ENCODE peak calls at places on chromosomes 11 and 22, in nine cellular contexts. I is foreskin keratinocyte, V is sigmoid colon, X is astrocyte of the spinal cord, M is lower leg skin, N is fibroblast of lung, J is bronchial epithelial cell, H is HCT116, K is Peyer's patch. P is an unnamed sample.
A peak's percentile ranks its signal among the peaks of the same experiment; 100 is the strongest.

GRCh38 chr11:87127131-87127530 is 89.4 kb downstream of the TMEM135 start:
- DNase-seq in K (no peak), V (no peak), J (no peak), I (no peak), M (no peak), X (no peak), N (no peak), H (no peak), P (no peak)

GRCh38 chr11:46984987-46985386 is 48.4 kb downstream of the CSTPP1 start:
- DNase-seq in X (no peak), J (no peak), H (no peak), M (no peak), I (no peak), V (no peak), N (no peak), K (no peak), P (no peak)

GRCh38 chr11:63010934-63011439 is 4.7 kb downstream of the SLC22A8 start:
- DNase-seq in I (no peak), X (no peak), K (no peak), M (no peak), J (no peak), V (no peak), H (no peak), N (no peak), P (no peak)

GRCh38 chr22:28027453-28028448 is 108.7 kb upstream of the PITPNB start:
- DNase-seq in N (no peak), I (no peak), M (no peak), K (no peak), X (peak; percentile 40), J (no peak), V (peak; percentile 86), H (no peak), P (no peak)

GRCh38 chr22:19454156-19454555 is 6.6 kb upstream of the C22orf39 start:
- DNase-seq in H (no peak), M (no peak), I (no peak), K (no peak), V (no peak), X (no peak), N (no peak), J (no peak), P (no peak)

GRCh38 chr22:49614966-49615965 is 212.4 kb downstream of the BRD1 start:
- DNase-seq in I (no peak), M (no peak), V (peak; percentile 57), X (no peak), H (no peak), N (no peak), J (no peak), K (peak; percentile 40), P (no peak)

GRCh38 chr11:2886191-2886894 is 768 bp upstream of the CDKN1C start:
- DNase-seq in K (no peak), I (no peak), M (no peak), X (peak; percentile 17), V (peak; percentile 85), J (no peak), H (no peak), N (peak; percentile 35), P (peak; percentile 65)

GRCh38 chr11:73784080-73784634 is 3.5 kb upstream of the MRPL48 start:
- DNase-seq in V (no peak), X (no peak), H (peak; percentile 66), N (no peak), K (no peak), J (peak; percentile 25), M (no peak), I (no peak), P (no peak)

GRCh38 chr11:24145411-24145810 is 351.4 kb upstream of the LUZP2 start:
- DNase-seq in J (no peak), M (no peak), V (no peak), X (no peak), H (no peak), I (no peak), K (no peak), N (peak; percentile 2), P (no peak)

GRCh38 chr11:43546561-43547410 is 133.8 kb upstream of the HSD17B12 start:
- DNase-seq in H (no peak), N (no peak), X (no peak), M (no peak), V (no peak), J (no peak), K (no peak), I (no peak), P (no peak)

GRCh38 chr11:68750197-68750987 is 928 bp downstream of the TESMIN start:
- DNase-seq in N (no peak), M (no peak), K (no peak), V (no peak), X (no peak), J (no peak), I (no peak), H (no peak), P (no peak)

GRCh38 chr11:88434333-88434976 is 96.9 kb upstream of the CTSC start:
- DNase-seq in N (no peak), K (no peak), I (peak; percentile 70), V (no peak), M (no peak), H (no peak), X (no peak), J (peak; percentile 63), P (no peak)

GRCh38 chr22:46415816-46416536 is 80.5 kb downstream of the TRMU start:
- DNase-seq in J (no peak), H (no peak), M (no peak), V (no peak), K (no peak), I (no peak), N (peak; percentile 95), X (peak; percentile 72), P (no peak)

GRCh38 chr11:2247496-2247895 is 22.9 kb downstream of the ASCL2 start:
- DNase-seq in N (no peak), X (no peak), I (no peak), H (no peak), J (no peak), K (no peak), V (no peak), M (no peak), P (no peak)

GRCh38 chr22:23603266-23603665 is 23.2 kb upstream of the IGLL1 start:
- DNase-seq in M (no peak), I (no peak), V (no peak), H (no peak), N (no peak), J (no peak), K (no peak), X (no peak), P (no peak)

GRCh38 chr22:23598805-23599518 is 18.9 kb upstream of the IGLL1 start:
- DNase-seq in J (no peak), I (no peak), M (no peak), X (no peak), H (no peak), K (no peak), V (no peak), N (no peak), P (no peak)
- TF ChIP-seq CTCF in J (no peak), I (no peak), M (no peak), X (no peak), H (no peak), K (no peak), V (no peak), N (no peak), P (no peak)

DNA sequence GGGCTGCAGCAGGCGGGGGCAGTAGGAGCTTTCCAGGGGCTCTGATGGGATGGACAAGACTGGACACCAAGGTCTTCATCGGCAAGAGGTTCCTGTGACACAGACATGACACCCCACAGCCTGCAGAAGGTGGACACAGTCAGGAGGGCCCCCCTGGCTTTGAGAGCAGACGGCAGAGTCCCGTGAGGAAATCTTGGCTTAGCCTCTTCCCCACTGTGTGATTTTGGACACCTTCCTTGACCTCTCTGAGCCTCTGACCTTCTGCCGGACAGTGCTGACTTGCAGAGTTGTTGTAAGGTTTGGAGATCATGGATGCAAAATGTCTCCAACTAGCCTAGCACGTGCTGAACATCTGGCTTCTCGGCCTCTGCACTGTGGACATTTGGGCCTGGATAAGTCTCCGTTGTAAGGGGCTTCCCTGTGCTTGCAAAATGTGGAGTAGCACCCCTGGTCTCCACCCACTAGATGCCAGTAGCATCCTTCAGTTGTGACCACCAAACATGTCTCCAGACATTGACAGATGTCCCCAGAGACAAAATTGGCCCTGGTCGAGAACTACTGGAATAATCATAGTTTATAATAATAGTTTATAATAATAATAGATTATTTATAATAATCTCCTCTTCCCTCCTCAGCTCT is 54.6 kb downstream of the MCM5 start:
- DNase-seq in N (no peak), I (no peak), K (no peak), H (no peak), X (no peak), V (no peak), J (no peak), M (no peak), P (no peak)
- TF ChIP-seq CTCF in N (no peak), I (peak; percentile 32), K (no peak), H (no peak), X (no peak), V (no peak), J (no peak), M (no peak), P (no peak)

GRCh38 chr11:106917973-106918372 is 100.3 kb downstream of the GUCY1A2 start:
- DNase-seq in X (no peak), N (no peak), M (no peak), I (no peak), H (peak; percentile 18), J (peak; percentile 21), K (no peak), V (no peak), P (no peak)
- TF ChIP-seq CTCF in X (peak; percentile 54), N (no peak), M (no peak), I (peak; percentile 49), H (no peak), J (peak; percentile 53), K (no peak), V (no peak), P (no peak)

DNA sequence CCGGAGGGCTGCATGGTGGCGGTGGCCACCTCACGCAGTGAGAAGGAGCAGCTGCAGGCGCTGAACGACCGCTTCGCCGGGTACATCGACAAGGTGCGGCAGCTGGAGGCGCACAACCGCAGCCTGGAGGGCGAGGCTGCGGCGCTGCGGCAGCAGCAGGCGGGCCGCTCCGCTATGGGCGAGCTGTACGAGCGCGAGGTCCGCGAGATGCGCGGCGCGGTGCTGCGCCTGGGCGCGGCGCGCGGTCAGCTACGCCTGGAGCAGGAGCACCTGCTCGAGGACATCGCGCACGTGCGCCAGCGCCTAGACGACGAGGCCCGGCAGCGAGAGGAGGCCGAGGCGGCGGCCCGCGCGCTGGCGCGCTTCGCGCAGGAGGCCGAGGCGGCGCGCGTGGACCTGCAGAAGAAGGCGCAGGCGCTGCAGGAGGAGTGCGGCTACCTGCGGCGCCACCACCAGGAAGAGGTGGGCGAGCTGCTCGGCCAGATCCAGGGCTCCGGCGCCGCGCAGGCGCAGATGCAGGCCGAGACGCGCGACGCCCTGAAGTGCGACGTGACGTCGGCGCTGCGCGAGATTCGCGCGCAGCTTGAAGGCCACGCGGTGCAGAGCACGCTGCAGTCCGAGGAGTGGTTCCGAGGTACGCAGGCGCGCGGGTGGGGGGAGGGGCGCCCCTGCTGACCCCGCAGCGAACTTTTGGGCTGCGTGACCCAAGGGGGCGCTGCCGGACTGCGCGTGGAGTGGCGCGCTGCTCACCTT is 670 bp downstream of the NEFH start:
- DNase-seq in I (peak; percentile 32), N (peak; percentile 60), H (no peak), J (peak; percentile 14), K (no peak), M (no peak), X (peak; percentile 31), V (no peak), P (peak; percentile 57)
- TF ChIP-seq CTCF in I (peak; percentile 40), N (no peak), H (no peak), J (no peak), K (no peak), M (no peak), X (no peak), V (no peak), P (no peak)

P was measured in mesothelial cell of epicardium.